ENCODE peak calls at places on chromosomes 13 and 19, in six cellular contexts. E is spleen, I is fibroblast of villous mesenchyme, S is fibroblast of mammary gland, J is GM06990, M is esophagus squamous epithelium. U is an unnamed sample.

GRCh38 chr19:31220540-31220939 is 128.7 kb downstream of the TSHZ3 start:
- DNase-seq in S (peak; percentile 33), E (no peak), I (no peak), J (no peak), M (no peak), U (peak; percentile 38)

GRCh38 chr19:23075031-23075733 is 41.6 kb upstream of the ZNF730 start:
- DNase-seq in S (peak; percentile 74), M (no peak), E (peak; percentile 71), J (peak; percentile 86), I (peak; percentile 66), U (peak; percentile 85)

GRCh38 chr13:61294467-61295186 is 121.0 kb downstream of the PCDH20 start:
- DNase-seq in E (no peak), J (no peak), M (no peak), I (no peak), S (no peak), U (no peak)

GRCh38 chr19:54317108-54317964 is 4.4 kb upstream of the LILRA5 start:
- DNase-seq in M (no peak), I (no peak), S (no peak), J (no peak), E (peak; percentile 82), U (no peak)

GRCh38 chr19:49915271-49915670 is 13.7 kb upstream of the ATF5 start:
- DNase-seq in I (no peak), S (no peak), J (no peak), M (no peak), E (no peak), U (no peak)

GRCh38 chr13:36981156-36981743 is 17.9 kb downstream of the ALG5 start:
- DNase-seq in M (no peak), E (no peak), J (no peak), I (peak; percentile 79), S (peak; percentile 75), U (peak; percentile 85)

GRCh38 chr19:11242864-11243797 is 3.7 kb downstream of the ANGPTL8 start:
- DNase-seq in S (peak; percentile 72), M (peak; percentile 16), J (peak; percentile 72), I (peak; percentile 71), E (peak; percentile 95), U (peak; percentile 89)

GRCh38 chr19:743168-743687 is 7.7 kb upstream of the MISP start:
- DNase-seq in S (no peak), E (no peak), J (peak; percentile 50), I (no peak), M (no peak), U (peak; percentile 33)

GRCh38 chr19:29643361-29643935 is 21.8 kb upstream of the PLEKHF1 start:
- DNase-seq in I (no peak), J (no peak), M (no peak), E (peak; percentile 11), S (peak; percentile 24), U (no peak)

GRCh38 chr19:45170146-45171106 is 7.6 kb downstream of the TRAPPC6A start:
- DNase-seq in I (no peak), J (no peak), M (no peak), E (no peak), S (no peak), U (no peak)

GRCh38 chr13:49635599-49636433 is 7.5 kb downstream of the ARL11 start:
- DNase-seq in J (no peak), S (peak; percentile 72), I (peak; percentile 61), M (no peak), E (no peak), U (peak; percentile 86)

GRCh38 chr13:99218969-99219368 is 18.3 kb downstream of the UBAC2 start:
- DNase-seq in I (no peak), S (no peak), E (no peak), M (no peak), J (no peak), U (no peak)

GRCh38 chr19:39206122-39206521 is 2.1 kb upstream of the SYCN start:
- DNase-seq in I (no peak), M (no peak), S (no peak), E (no peak), J (no peak), U (no peak)

GRCh38 chr19:38583219-38583984 is 34.4 kb downstream of the MAP4K1 start:
- DNase-seq in I (no peak), E (no peak), J (peak; percentile 75), M (no peak), S (no peak), U (no peak)

GRCh38 chr19:38409631-38410133 is 6.8 kb downstream of the FAM98C start:
- DNase-seq in S (peak; percentile 75), M (no peak), E (no peak), I (peak; percentile 29), J (no peak), U (peak; percentile 64)

GRCh38 chr13:35470671-35471465 is 5.6 kb downstream of the MAB21L1 start:
- DNase-seq in E (peak; percentile 70), S (peak; percentile 82), J (no peak), I (no peak), M (no peak), U (peak; percentile 41)
- H3K4me3 ChIP-seq in E (peak overlapping the region; percentile 29), S (peak overlapping the region; percentile 87), J (no peak overlapping the region), I (peak overlapping the region; percentile 40), M (peak overlapping the region; percentile 59), U (peak overlapping the region; percentile 55)

DNA sequence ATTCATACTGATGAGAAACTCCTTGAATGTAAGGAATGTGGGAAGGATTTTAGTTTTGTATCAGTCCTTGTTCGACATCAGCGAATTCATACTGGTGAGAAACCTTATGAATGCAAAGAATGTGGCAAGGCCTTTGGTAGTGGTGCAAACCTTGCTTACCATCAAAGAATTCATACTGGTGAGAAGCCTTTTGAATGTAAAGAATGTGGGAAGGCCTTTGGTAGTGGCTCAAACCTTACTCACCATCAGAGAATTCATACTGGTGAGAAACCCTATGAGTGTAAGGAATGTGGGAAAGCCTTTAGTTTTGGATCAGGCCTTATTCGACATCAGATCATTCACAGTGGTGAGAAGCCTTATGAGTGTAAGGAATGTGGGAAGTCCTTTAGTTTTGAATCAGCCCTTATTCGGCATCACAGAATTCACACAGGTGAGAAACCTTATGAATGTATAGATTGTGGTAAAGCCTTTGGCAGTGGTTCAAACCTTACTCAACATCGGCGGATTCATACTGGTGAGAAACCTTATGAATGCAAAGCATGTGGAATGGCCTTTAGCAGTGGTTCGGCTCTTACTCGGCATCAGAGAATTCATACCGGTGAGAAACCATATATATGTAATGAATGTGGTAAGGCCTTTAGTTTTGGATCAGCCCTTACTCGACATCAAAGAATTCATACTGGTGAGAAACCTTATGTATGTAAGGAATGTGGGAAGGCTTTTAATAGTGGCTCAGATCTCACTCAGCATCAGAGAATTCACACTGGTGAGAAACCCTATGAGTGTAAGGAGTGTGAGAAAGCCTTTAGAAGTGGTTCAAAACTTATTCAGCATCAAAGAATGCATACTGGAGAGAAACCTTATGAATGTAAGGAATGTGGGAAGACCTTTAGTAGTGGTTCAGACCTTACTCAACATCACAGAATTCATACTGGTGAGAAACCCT is 26.6 kb downstream of the ZNF345 start:
- DNase-seq in S (no peak), J (no peak), M (no peak), I (peak; percentile 0), E (no peak), U (peak; percentile 1)
- H3K4me3 ChIP-seq in S (no peak overlapping the region), J (no peak overlapping the region), M (peak overlapping the region; percentile 10), I (no peak overlapping the region), E (no peak overlapping the region), U (no peak overlapping the region)

GRCh38 chr19:42324655-42325307 is 654 bp upstream of the MEGF8 start:
- DNase-seq in E (peak; percentile 86), S (no peak), I (no peak), M (no peak), J (no peak), U (no peak)

GRCh38 chr19:42325308-42325895 is at the start of gene MEGF8:
- DNase-seq in S (peak; percentile 98), J (peak; percentile 97), I (peak; percentile 99), E (peak; percentile 99), M (peak; percentile 85), U (peak; percentile 99)

GRCh38 chr19:42322305-42322704 is 3.1 kb upstream of the MEGF8 start:
- DNase-seq in E (no peak), S (no peak), I (no peak), J (no peak), M (no peak), U (no peak)

GRCh38 chr19:42323852-42324654 is 1.4 kb upstream of the MEGF8 start:
- DNase-seq in I (no peak), J (no peak), E (peak; percentile 88), M (no peak), S (no peak), U (no peak)

GRCh38 chr19:42323473-42323851 is 2.0 kb upstream of the MEGF8 start:
- DNase-seq in S (no peak), I (no peak), M (no peak), E (no peak), J (no peak), U (no peak)
- H3K4me3 ChIP-seq in S (no peak overlapping the region), I (no peak overlapping the region), M (peak overlapping the region; percentile 85), E (no peak overlapping the region), J (no peak overlapping the region), U (no peak overlapping the region)

DNA sequence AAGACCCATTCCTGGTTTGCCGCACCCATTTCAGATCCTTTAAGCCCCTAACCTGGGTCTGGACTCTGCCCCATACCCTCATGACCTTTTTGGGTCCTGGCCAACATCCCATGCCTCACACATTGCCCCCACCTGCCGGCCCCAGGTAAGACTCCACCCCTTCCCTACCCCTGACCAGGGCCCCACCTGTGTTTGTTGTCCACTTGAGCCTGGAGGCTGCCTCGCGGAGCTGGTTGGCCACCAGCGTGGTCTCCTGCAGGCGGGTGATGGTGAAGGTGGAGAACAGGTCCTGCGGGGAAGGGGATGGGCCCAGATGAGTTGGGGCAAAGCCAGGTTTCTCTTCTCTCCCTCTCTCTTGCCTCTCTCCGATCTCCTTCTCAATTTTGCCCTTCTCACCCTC is 19.5 kb downstream of the MAN2B1 start:
- DNase-seq in S (no peak), I (no peak), J (no peak), M (no peak), E (no peak), U (no peak)
- H3K4me3 ChIP-seq in S (no peak overlapping the region), I (no peak overlapping the region), J (no peak overlapping the region), M (no peak overlapping the region), E (no peak overlapping the region), U (no peak overlapping the region)

GRCh38 chr19:7442423-7442822 is 46.4 kb downstream of the PEX11G start:
- DNase-seq in M (no peak), E (no peak), J (no peak), I (no peak), S (peak; percentile 20), U (peak; percentile 14)

GRCh38 chr19:7447648-7448047 is 41.2 kb downstream of the PEX11G start:
- DNase-seq in J (no peak), S (no peak), E (no peak), I (no peak), M (no peak), U (no peak)

GRCh38 chr19:7441468-7442146 is 47.2 kb downstream of the PEX11G start:
- DNase-seq in M (no peak), I (no peak), J (no peak), S (no peak), E (no peak), U (no peak)

GRCh38 chr19:7444042-7444441 is 44.8 kb downstream of the PEX11G start:
- DNase-seq in J (no peak), M (no peak), E (no peak), S (no peak), I (no peak), U (no peak)

GRCh38 chr19:7445104-7445503 is 43.7 kb downstream of the PEX11G start:
- DNase-seq in I (no peak), E (no peak), S (no peak), J (no peak), M (no peak), U (no peak)
- H3K4me3 ChIP-seq in I (no peak overlapping the region), E (no peak overlapping the region), S (no peak overlapping the region), J (no peak overlapping the region), M (no peak overlapping the region), U (no peak overlapping the region)

GRCh38 chr13:40755082-40755755 is 15.8 kb downstream of the MRPS31 start:
- DNase-seq in J (no peak), E (no peak), M (no peak), S (no peak), I (peak; percentile 11), U (no peak)
- H3K4me3 ChIP-seq in J (no peak overlapping the region), E (no peak overlapping the region), M (no peak overlapping the region), S (no peak overlapping the region), I (no peak overlapping the region), U (no peak overlapping the region)